ENCODE peak calls at places on chromosomes 7 and 10, in six cellular contexts. E, D, V, Q, L and F are unnamed samples.

GRCh38 chr7:157006205-157006747 is 4.2 kb downstream of the MNX1 start:
- DNase-seq in V (no peak), Q (no peak), L (peak; percentile 89), E (no peak), D (no peak), F (no peak)

GRCh38 chr7:28207486-28208158 is 27.0 kb upstream of the JAZF1 start:
- DNase-seq in L (no peak), E (no peak), D (peak; percentile 40), Q (no peak), V (no peak), F (no peak)

GRCh38 chr7:108247646-108248045 is 117.5 kb upstream of the LAMB4 start:
- DNase-seq in Q (peak; percentile 71), V (no peak), D (no peak), E (no peak), L (no peak), F (no peak)

GRCh38 chr7:141920281-141920680 is 4.1 kb downstream of the OR9A4 start:
- DNase-seq in V (no peak), Q (no peak), D (no peak), L (no peak), E (no peak), F (no peak)

GRCh38 chr10:1736180-1736971 is 949 bp downstream of the ADARB2 start:
- DNase-seq in V (no peak), Q (no peak), D (no peak), E (no peak), L (no peak), F (no peak)

GRCh38 chr7:303884-304573 is 14.1 kb downstream of the FOXL3 start:
- DNase-seq in L (no peak), E (peak; percentile 34), V (no peak), Q (no peak), D (no peak), F (no peak)

GRCh38 chr7:84393776-84394175 is 199.2 kb upstream of the SEMA3A start:
- DNase-seq in D (peak; percentile 32), L (no peak), E (no peak), V (no peak), Q (no peak), F (no peak)

GRCh38 chr10:75229961-75230360 is 5.8 kb downstream of the COMTD1 start:
- DNase-seq in D (peak; percentile 54), V (no peak), Q (no peak), E (no peak), L (no peak), F (no peak)

GRCh38 chr10:20233423-20233822 is 417.2 kb downstream of the PLXDC2 start:
- DNase-seq in E (no peak), D (no peak), Q (no peak), V (no peak), L (no peak), F (no peak)